ENCODE peak calls at places on chromosome 2, in seven cellular contexts. W, C, T, X, E, D and S are unnamed samples.

GRCh38 chr2:65397122-65397521 is 35.3 kb downstream of the SPRED2 start:
- DNase-seq in W (no peak), C (no peak), T (no peak), X (no peak), E (no peak), D (no peak), S (no peak)

GRCh38 chr2:113061241-113061640 is 2.2 kb downstream of the IL36RN start:
- DNase-seq in W (no peak), C (no peak), T (no peak), X (no peak), E (no peak), D (no peak), S (no peak)

GRCh38 chr2:224039080-224039769 is at the start of gene SERPINE2:
- DNase-seq in W (peak; percentile 42), C (peak; percentile 12), T (no peak), X (no peak), E (peak; percentile 66), D (peak; percentile 41), S (no peak)

GRCh38 chr2:113068706-113069485 is 1.1 kb downstream of the IL1F10 start:
- DNase-seq in W (no peak), C (no peak), T (no peak), X (no peak), E (no peak), D (no peak), S (no peak)

GRCh38 chr2:234403074-234403473 is 93.8 kb downstream of the ARL4C start:
- DNase-seq in W (no peak), C (no peak), T (no peak), X (no peak), E (no peak), D (no peak), S (no peak)

GRCh38 chr2:170505631-170506270 is 209.4 kb upstream of the SP5 start:
- DNase-seq in W (no peak), C (no peak), T (no peak), X (no peak), E (peak; percentile 81), D (no peak), S (peak; percentile 50)

GRCh38 chr2:148882051-148882450 is 7.0 kb downstream of the KIF5C start:
- DNase-seq in W (no peak), C (no peak), T (no peak), X (no peak), E (no peak), D (no peak), S (no peak)

GRCh38 chr2:185316383-185316782 is 422.2 kb upstream of the FSIP2 start:
- DNase-seq in W (no peak), C (no peak), T (no peak), X (no peak), E (no peak), D (peak; percentile 5), S (no peak)

GRCh38 chr2:134315471-134315870 is 61.6 kb downstream of the MGAT5 start:
- DNase-seq in W (no peak), C (no peak), T (no peak), X (no peak), E (no peak), D (no peak), S (no peak)

GRCh38 chr2:64750001-64750816 is 96.5 kb upstream of the SERTAD2 start:
- DNase-seq in W (peak; percentile 25), C (peak; percentile 47), T (no peak), X (peak; percentile 11), E (peak; percentile 59), D (peak; percentile 28), S (no peak)

GRCh38 chr2:219618733-219619122 is 8.7 kb upstream of the SLC4A3 start:
- DNase-seq in W (no peak), C (no peak), T (no peak), X (no peak), E (no peak), D (no peak), S (no peak)